ENCODE peak calls at places on chromosomes 4 and X, in six cellular contexts. Y is cardiac muscle cell, K is heart left ventricle, V is A549, P is tibial nerve, I is AG09309. J is an unnamed sample.

GRCh38 chrX:37684426-37684825 is 1.2 kb upstream of the XK start:
- DNase-seq in Y (peak), K (no peak), V (no peak), P (no peak), I (no peak), J (no peak)

GRCh38 chr4:76420901-76421581 is at the start of gene CCDC158:
- DNase-seq in Y (no peak), K (no peak), V (no peak), P (no peak), I (no peak), J (no peak)

GRCh38 chrX:38941675-38942074 is 140.4 kb downstream of the MID1IP1 start:
- DNase-seq in Y (no peak), K (no peak), V (peak), P (no peak), I (no peak), J (peak)

GRCh38 chr4:146545102-146545501 is 23.4 kb upstream of the SLC10A7 start:
- DNase-seq in Y (peak), K (no peak), V (peak), P (no peak), I (no peak), J (peak)

GRCh38 chrX:78124304-78124703 is 15.1 kb downstream of the TAF9B start:
- DNase-seq in Y (no peak), K (no peak), V (peak), P (no peak), I (no peak), J (peak)

GRCh38 chr4:170589597-170590191 is 499.9 kb upstream of the AADAT start:
- DNase-seq in Y (peak), K (no peak), V (peak), P (no peak), I (no peak), J (peak)

GRCh38 chrX:47563801-47564315 is 2.9 kb downstream of the ARAF start:
- DNase-seq in Y (no peak), K (no peak), V (no peak), P (no peak), I (peak), J (peak)

GRCh38 chr4:169079942-169080827 is 70.1 kb upstream of the CBR4 start:
- DNase-seq in Y (no peak), K (peak), V (no peak), P (peak), I (no peak), J (peak)

GRCh38 chr4:80014531-80014930 is 58.5 kb downstream of the ANTXR2 start:
- DNase-seq in Y (no peak), K (no peak), V (no peak), P (no peak), I (no peak), J (no peak)

GRCh38 chrX:122135070-122135469 is 1049.0 kb upstream of the GRIA3 start:
- DNase-seq in Y (no peak), K (no peak), V (no peak), P (no peak), I (no peak), J (peak)

GRCh38 chrX:78687586-78687985 is 28.5 kb upstream of the RTL3 start:
- DNase-seq in Y (no peak), K (no peak), V (no peak), P (no peak), I (no peak), J (no peak)

GRCh38 chrX:133660356-133660755 is 245.1 kb upstream of the GPC4 start:
- DNase-seq in Y (no peak), K (no peak), V (no peak), P (no peak), I (no peak), J (peak)

GRCh38 chrX:54495814-54496516 is at the start of gene FGD1:
- DNase-seq in Y (peak), K (peak), V (peak), P (peak), I (no peak), J (peak)

GRCh38 chr4:72969957-72970356 is 99.6 kb downstream of the COX18 start:
- DNase-seq in Y (peak), K (peak), V (no peak), P (no peak), I (no peak), J (peak)

GRCh38 chr4:182346675-182347375 is 103.6 kb downstream of the TENM3 start:
- DNase-seq in Y (no peak), K (no peak), V (no peak), P (no peak), I (no peak), J (no peak)

GRCh38 chrX:1443496-1444075 is 9.1 kb downstream of the ASMTL start:
- DNase-seq in Y (no peak), K (peak), V (no peak), P (no peak), I (no peak), J (no peak)

GRCh38 chr4:126097155-126097554 is 782.4 kb downstream of the FAT4 start:
- DNase-seq in Y (no peak), K (no peak), V (no peak), P (no peak), I (no peak), J (no peak)

GRCh38 chr4:3464911-3465697 is 2.0 kb downstream of the DOK7 start:
- DNase-seq in Y (no peak), K (no peak), V (no peak), P (no peak), I (no peak), J (no peak)

GRCh38 chrX:12145402-12145801 is 7.1 kb downstream of the FRMPD4 start:
- DNase-seq in Y (no peak), K (no peak), V (no peak), P (no peak), I (no peak), J (no peak)

GRCh38 chr4:190018201-190018920 is 8.7 kb downstream of the FRG2 start:
- DNase-seq in Y (no peak), K (no peak), V (no peak), P (no peak), I (no peak), J (no peak)

GRCh38 chr4:140085062-140085622 is 68.8 kb downstream of the MAML3 start:
- DNase-seq in Y (no peak), K (no peak), V (peak), P (no peak), I (no peak), J (no peak)

GRCh38 chrX:67692246-67692645 is 148.4 kb downstream of the AR start:
- DNase-seq in Y (no peak), K (no peak), V (no peak), P (no peak), I (peak), J (peak)

GRCh38 chrX:130170752-130171445 is 863 bp upstream of the RAB33A start:
- DNase-seq in Y (peak), K (peak), V (peak), P (no peak), I (no peak), J (no peak)

GRCh38 chr4:69800599-69800998 is 40.2 kb upstream of the SULT1B1 start:
- DNase-seq in Y (no peak), K (no peak), V (no peak), P (no peak), I (no peak), J (peak)

GRCh38 chr4:26238782-26239647 is 81.8 kb upstream of the RBPJ start:
- DNase-seq in Y (no peak), K (no peak), V (no peak), P (no peak), I (no peak), J (peak)

GRCh38 chr4:42425146-42426065 is 28.1 kb downstream of the SHISA3 start:
- DNase-seq in Y (no peak), K (no peak), V (no peak), P (no peak), I (no peak), J (no peak)

GRCh38 chr4:143773998-143774898 is 73.8 kb upstream of the FREM3 start:
- DNase-seq in Y (peak), K (peak), V (peak), P (no peak), I (no peak), J (peak)

GRCh38 chrX:5051831-5052491 is 1176.7 kb downstream of the NLGN4X start:
- DNase-seq in Y (peak), K (peak), V (peak), P (no peak), I (no peak), J (no peak)

GRCh38 chr4:128782076-128782715 is 27.3 kb upstream of the JADE1 start:
- DNase-seq in Y (no peak), K (no peak), V (peak), P (no peak), I (no peak), J (peak)
- TF ChIP-seq CTCF in Y (no peak), K (peak), V (peak), P (peak), I (no peak), J (no peak)

GRCh38 chrX:73852022-73852421 is 289.0 kb downstream of the CHIC1 start:
- DNase-seq in Y (no peak), K (no peak), V (no peak), P (no peak), I (no peak), J (no peak)

GRCh38 chrX:73847991-73848390 is 285.0 kb downstream of the CHIC1 start:
- DNase-seq in Y (no peak), K (no peak), V (no peak), P (no peak), I (no peak), J (no peak)

GRCh38 chrX:73849054-73849453 is 286.1 kb downstream of the CHIC1 start:
- DNase-seq in Y (no peak), K (no peak), V (no peak), P (no peak), I (no peak), J (no peak)

GRCh38 chrX:73851014-73852009 is 288.3 kb downstream of the CHIC1 start:
- DNase-seq in Y (no peak), K (no peak), V (no peak), P (no peak), I (peak), J (peak)

GRCh38 chrX:73850124-73851013 is 287.4 kb downstream of the CHIC1 start:
- DNase-seq in Y (peak), K (no peak), V (peak), P (no peak), I (no peak), J (peak)
- TF ChIP-seq CTCF in Y (peak), K (no peak), V (peak), P (peak), I (peak), J (peak)

GRCh38 chr4:14149469-14150030 is 522.0 kb upstream of the BOD1L1 start:
- DNase-seq in Y (no peak), K (no peak), V (no peak), P (no peak), I (no peak), J (peak)

DNA sequence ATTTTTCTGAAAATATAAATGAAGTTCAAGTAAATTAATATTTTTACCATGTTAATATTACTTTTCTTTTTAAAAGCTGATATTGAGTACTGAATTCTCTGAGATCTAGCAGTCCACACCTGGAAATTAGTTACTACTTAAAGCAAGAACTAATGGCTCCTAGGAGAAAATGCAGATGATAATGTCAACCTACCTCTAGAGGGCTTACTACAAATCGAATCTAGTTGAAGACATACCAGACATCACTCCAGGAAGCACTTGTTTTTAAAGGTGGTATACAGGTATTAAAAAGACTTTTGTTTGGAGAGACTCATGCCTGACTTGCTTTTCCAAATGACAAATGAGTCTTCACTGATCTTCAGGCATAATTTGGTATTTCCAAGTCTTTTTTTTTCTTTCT is 516.4 kb upstream of the BOD1L1 start:
- DNase-seq in Y (no peak), K (no peak), V (peak), P (no peak), I (no peak), J (no peak)
- TF ChIP-seq CTCF in Y (peak), K (no peak), V (no peak), P (no peak), I (no peak), J (no peak)

DNA sequence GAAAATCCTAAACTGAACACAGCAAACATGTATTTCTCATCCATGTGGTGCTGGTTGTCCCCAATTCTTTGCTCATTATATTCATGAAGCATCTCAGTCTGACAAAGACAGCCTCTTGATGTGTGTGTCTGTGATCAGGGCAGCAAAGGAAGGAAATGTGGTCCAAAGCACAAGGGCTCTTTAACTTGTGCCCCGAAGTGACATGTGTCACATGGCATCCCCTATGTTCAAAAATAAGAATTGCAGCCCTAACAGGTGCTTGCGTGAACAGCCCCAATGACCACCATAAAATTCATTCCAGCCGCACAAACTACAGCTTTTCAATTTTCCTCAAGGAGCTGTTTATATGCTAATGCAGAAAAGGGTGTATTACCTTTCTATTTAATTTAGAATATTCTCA is 231.8 kb upstream of the CTSO start:
- DNase-seq in Y (no peak), K (no peak), V (no peak), P (no peak), I (no peak), J (no peak)
- TF ChIP-seq CTCF in Y (no peak), K (no peak), V (no peak), P (no peak), I (no peak), J (no peak)